ENCODE peak calls at places on chromosomes 4 and X, in four cellular contexts. S is astrocyte of the cerebellum, A is HFF-Myc, I is left ventricle myocardium inferior. B is an unnamed sample.

GRCh38 chr4:15186826-15187225 is 184.5 kb downstream of the CPEB2 start:
- DNase-seq in I (no peak), S (no peak), A (no peak), B (no peak)

GRCh38 chrX:120426599-120426998 is 42.5 kb downstream of the LAMP2 start:
- DNase-seq in I (no peak), S (no peak), A (no peak), B (no peak)

GRCh38 chr4:152102184-152103000 is 341.6 kb upstream of the GATB start:
- DNase-seq in S (peak; percentile 26), A (no peak), I (no peak), B (no peak)

GRCh38 chr4:52657630-52658501 is 1.2 kb downstream of the USP46 start:
- DNase-seq in I (no peak), S (no peak), A (peak; percentile 62), B (no peak)

GRCh38 chr4:136725286-136726081 is 806.8 kb downstream of the PCDH18 start:
- DNase-seq in A (no peak), S (peak; percentile 3), I (no peak), B (no peak)

GRCh38 chrX:97850911-97851310 is 967.2 kb downstream of the RPA4 start:
- DNase-seq in A (no peak), S (no peak), I (no peak), B (no peak)

GRCh38 chr4:155342142-155342541 is 34.6 kb downstream of the MAP9 start:
- DNase-seq in S (no peak), A (no peak), I (no peak), B (no peak)

GRCh38 chr4:95949136-95949765 is 109.4 kb downstream of the PDHA2 start:
- DNase-seq in S (no peak), A (no peak), I (no peak), B (no peak)

GRCh38 chr4:185853841-185854240 is 41.8 kb upstream of the SORBS2 start:
- DNase-seq in I (no peak), S (no peak), A (no peak), B (no peak)

GRCh38 chr4:19936471-19936870 is 315.2 kb upstream of the SLIT2 start:
- DNase-seq in I (no peak), S (peak; percentile 94), A (peak; percentile 38), B (peak; percentile 69)

GRCh38 chr4:74018771-74019170 is 19.7 kb downstream of the CXCL3 start:
- DNase-seq in S (no peak), I (no peak), A (no peak), B (no peak)

GRCh38 chr4:48739560-48740019 is 40.5 kb downstream of the FRYL start:
- DNase-seq in S (no peak), A (no peak), I (no peak), B (no peak)

GRCh38 chrX:112313201-112313600 is 230.6 kb upstream of the TRPC5 start:
- DNase-seq in I (no peak), S (no peak), A (no peak), B (no peak)

GRCh38 chr4:81032805-81033684 is 2.5 kb downstream of the BMP3 start:
- DNase-seq in A (no peak), S (no peak), I (no peak), B (no peak)

DNA sequence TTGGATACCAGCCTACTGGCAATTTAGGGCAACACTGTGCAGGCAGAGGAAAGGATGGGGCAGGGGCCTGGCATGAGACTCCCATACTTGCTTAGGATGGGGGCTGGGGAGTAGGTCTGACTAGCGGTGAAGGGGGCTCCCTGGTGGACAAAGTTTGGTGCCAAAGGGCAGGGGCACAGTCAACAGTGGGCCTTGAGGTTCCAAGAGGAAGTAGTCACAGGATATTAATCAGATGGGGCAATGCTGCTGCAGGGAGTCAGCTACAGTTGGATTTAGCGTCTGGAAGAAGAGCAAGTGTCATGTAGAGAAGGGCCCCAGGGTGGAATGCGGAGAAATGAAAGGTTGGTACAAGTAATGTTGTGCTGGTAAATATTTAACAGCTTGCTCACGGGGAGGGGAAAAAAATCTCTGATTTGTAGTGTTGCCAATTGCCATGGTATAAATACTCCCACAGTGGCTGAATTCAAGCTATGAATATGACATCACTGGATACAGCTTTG is 139.4 kb downstream of the PJA1 start:
- DNase-seq in S (no peak), I (no peak), A (no peak), B (peak; percentile 11)
- TF ChIP-seq CTCF in S (no peak), I (no peak), A (no peak), B (no peak)

GRCh38 chr4:158443731-158444130 is 78.0 kb upstream of the RXFP1 start:
- DNase-seq in A (no peak), S (no peak), I (no peak), B (no peak)

GRCh38 chr4:158442736-158443135 is 78.9 kb upstream of the RXFP1 start:
- DNase-seq in A (no peak), S (no peak), I (no peak), B (no peak)

GRCh38 chr4:158446106-158446505 is 75.6 kb upstream of the RXFP1 start:
- DNase-seq in I (no peak), A (no peak), S (no peak), B (peak; percentile 89)

DNA sequence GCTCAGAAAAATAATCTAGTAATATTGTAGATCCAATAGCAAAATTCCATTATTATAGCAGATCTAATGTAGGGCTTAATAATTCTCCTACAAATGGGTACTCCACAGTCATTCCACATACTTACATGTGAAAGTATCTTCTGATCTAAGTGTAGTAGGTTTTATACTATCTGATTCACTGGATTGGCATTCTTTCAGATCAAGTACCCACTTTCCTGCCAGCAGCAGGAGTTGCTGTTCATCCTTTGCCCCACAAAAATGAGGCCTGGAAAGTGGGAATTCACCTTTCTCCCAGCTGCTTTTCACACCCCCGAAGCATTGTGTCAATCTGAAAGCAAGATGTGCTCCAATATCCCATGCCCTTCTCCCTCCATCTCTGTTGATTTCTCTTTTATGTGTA is 77.1 kb upstream of the RXFP1 start:
- DNase-seq in A (no peak), I (no peak), S (no peak), B (no peak)
- H3K4me3 ChIP-seq in A (no peak overlapping the region), I (no peak overlapping the region), S (no peak overlapping the region), B (no peak overlapping the region)

DNA sequence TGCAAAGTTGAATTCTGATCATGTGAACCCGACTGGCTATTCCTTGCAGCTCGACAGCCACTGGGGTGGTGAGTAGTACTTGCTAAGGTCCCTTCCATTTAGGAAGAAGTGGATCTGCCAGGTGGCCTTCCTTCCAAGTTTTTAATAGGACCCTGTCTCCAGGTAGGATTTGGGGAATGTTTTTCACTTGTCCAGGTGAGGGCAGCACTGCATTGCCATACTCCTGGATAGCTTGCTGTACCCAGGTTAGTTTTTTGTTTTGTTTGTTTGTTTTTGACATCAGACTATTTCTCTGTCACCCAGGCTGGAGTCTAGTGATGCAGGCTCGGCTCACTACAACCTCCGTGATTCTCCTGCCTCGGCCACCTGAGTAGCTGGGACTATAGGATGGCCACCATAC is 29.8 kb downstream of the SAGE1 start:
- DNase-seq in A (no peak), I (no peak), S (no peak), B (no peak)
- TF ChIP-seq CTCF in A (peak; percentile 6), I (no peak), S (no peak), B (peak; percentile 31)

GRCh38 chr4:94758700-94759399 is 1.1 kb downstream of the BMPR1B start:
- DNase-seq in I (no peak), A (no peak), S (no peak), B (no peak)
- H3K4me3 ChIP-seq in I (peak overlapping the region; percentile 68), A (peak overlapping the region; percentile 22), S (peak overlapping the region; percentile 58), B (peak overlapping the region; percentile 44)

GRCh38 chr4:97984545-97985131 is 158.6 kb downstream of the STPG2 start:
- DNase-seq in A (no peak), S (no peak), I (no peak), B (no peak)
- TF ChIP-seq CTCF in A (peak; percentile 33), S (peak; percentile 29), I (no peak), B (peak; percentile 7)

GRCh38 chrX:119177278-119177677 is 49.7 kb upstream of the KIAA1210 start:
- DNase-seq in I (no peak), S (no peak), A (no peak), B (no peak)
- H3K4me3 ChIP-seq in I (no peak overlapping the region), S (no peak overlapping the region), A (no peak overlapping the region), B (no peak overlapping the region)

GRCh38 chrX:156001001-156001666 is 3.6 kb downstream of the IL9R start:
- DNase-seq in I (no peak), S (no peak), A (no peak), B (no peak)

GRCh38 chrX:156000361-156000926 is 2.9 kb downstream of the IL9R start:
- DNase-seq in I (no peak), A (no peak), S (no peak), B (no peak)

GRCh38 chrX:155998116-155998515 is 620 bp downstream of the IL9R start:
- DNase-seq in A (no peak), I (no peak), S (no peak), B (no peak)

GRCh38 chrX:155997436-155997835 is at the start of gene IL9R:
- DNase-seq in A (no peak), I (no peak), S (no peak), B (no peak)

DNA sequence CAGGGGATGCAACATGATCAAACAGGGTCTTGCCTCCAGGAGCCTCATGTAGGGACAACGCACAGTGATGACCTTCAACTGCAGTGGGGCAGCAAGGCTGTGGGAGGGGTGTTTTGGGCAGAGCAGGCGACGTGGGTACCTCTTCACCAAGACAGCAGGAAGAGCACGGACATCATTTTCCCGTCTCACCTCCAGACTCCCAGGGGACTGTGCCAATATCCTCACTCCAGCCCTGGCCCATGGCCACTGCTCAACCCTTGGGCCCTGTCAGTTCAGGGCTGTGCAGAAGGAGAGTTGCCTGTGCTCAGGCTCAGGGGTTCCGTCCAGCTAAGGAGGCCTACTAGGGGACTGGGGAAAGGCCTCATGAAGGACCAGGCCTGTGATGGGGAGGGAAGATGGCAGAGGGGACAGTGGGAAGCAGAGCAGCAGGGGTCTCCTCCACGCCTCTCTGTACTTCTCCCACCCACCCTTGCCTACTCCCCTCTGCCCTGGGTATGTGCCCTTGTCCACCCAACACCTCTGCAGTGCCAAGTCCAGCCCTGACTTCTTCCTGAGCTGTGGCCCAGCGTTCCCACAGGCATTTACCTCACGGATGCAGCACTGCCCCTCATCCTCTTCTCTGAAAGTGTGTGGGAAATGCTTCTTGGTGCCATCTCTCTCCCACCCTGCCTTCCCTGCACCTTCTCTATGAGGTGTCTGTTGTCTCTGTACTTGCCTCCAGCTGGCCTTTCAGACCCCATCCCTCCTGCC is 1.4 kb downstream of the IL9R start:
- DNase-seq in A (no peak), S (no peak), I (no peak), B (no peak)
- TF ChIP-seq CTCF in A (no peak), S (no peak), I (no peak), B (no peak)

DNA sequence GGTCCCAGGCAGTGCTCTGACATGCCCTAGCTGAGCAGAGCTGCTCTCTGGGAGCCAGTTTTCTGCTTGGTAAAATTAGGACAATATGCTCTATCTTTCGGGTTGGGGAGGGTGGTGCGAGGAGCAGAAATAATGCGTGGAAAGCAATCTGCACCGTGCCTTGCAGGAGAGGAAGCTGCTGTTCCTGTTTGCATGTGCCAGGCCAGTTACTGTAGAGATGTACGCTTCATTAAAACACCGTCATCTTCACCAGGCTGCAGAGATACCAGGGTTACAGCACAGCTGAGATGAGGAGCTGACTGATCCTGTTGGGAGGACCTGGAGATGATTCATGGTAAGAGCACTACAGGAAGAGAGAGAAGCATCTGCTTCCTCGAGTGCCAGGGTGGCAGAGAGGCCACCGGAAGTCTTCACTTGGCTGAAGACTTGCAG is 29.5 kb upstream of the IRF2 start:
- DNase-seq in A (peak; percentile 3), I (no peak), S (no peak), B (no peak)
- H3K4me3 ChIP-seq in A (no peak overlapping the region), I (no peak overlapping the region), S (no peak overlapping the region), B (no peak overlapping the region)

DNA sequence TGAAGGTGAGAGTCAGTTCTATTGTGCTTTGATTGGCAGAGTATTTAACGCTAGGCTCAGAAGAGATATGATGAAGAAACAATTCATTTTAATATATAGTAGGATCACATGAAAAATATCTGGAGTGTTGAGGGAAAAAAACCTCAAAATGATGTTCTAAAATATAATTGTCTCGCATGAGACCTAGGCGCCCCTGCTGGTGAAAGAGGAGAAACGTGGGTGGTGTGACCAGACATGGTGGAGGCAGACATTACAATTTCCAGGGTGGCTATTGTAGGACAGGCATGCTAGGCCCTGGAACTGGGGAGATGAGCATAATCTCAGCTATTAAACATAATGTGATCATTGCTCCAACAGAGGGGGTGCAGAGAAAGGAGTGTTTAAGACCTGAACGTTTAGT is 210.0 kb downstream of the HS3ST1 start:
- DNase-seq in A (no peak), S (no peak), I (no peak), B (no peak)
- TF ChIP-seq CTCF in A (no peak), S (peak; percentile 26), I (no peak), B (no peak)

B was measured in AG09309.